ENCODE peak calls at places on chromosomes 2 and 18, in four cellular contexts. L is fibroblast of the conjunctiva, O is GM03348, H is non-pigmented ciliary epithelial cell. P is an unnamed sample.

GRCh38 chr2:32484907-32485306 is 128.1 kb downstream of the BIRC6 start:
- DNase-seq in H (peak), L (peak), O (peak), P (no peak)

GRCh38 chr2:152464853-152465470 is 130.0 kb downstream of the FMNL2 start:
- DNase-seq in H (no peak), L (no peak), O (no peak), P (no peak)

GRCh38 chr2:240021488-240022104 is 3.5 kb downstream of the NDUFA10 start:
- DNase-seq in L (peak), O (peak), H (no peak), P (no peak)

GRCh38 chr2:502831-503230 is 174.4 kb downstream of the TMEM18 start:
- DNase-seq in O (no peak), H (no peak), L (no peak), P (no peak)

GRCh38 chr2:96407919-96408550 is 72.5 kb downstream of the NCAPH start:
- DNase-seq in H (no peak), O (no peak), L (no peak), P (peak)

GRCh38 chr2:9336209-9336533 is 87.2 kb downstream of the ITGB1BP1 start:
- DNase-seq in O (no peak), L (peak), H (no peak), P (no peak)

GRCh38 chr18:2853173-2853925 is 6.5 kb downstream of the EMILIN2 start:
- DNase-seq in H (no peak), L (no peak), O (no peak), P (no peak)

GRCh38 chr2:31429759-31430438 is 15.4 kb upstream of the XDH start:
- DNase-seq in H (no peak), O (no peak), L (no peak), P (no peak)

GRCh38 chr2:17035010-17035409 is 369.4 kb upstream of the CYRIA start:
- DNase-seq in O (no peak), H (no peak), L (no peak), P (no peak)

GRCh38 chr2:26982102-26982742 is 11.8 kb downstream of the MAPRE3 start:
- DNase-seq in L (no peak), O (no peak), H (no peak), P (peak)

GRCh38 chr2:129273266-129274037 is 706.0 kb upstream of the RAB6C start:
- DNase-seq in O (no peak), L (no peak), H (no peak), P (no peak)

GRCh38 chr2:145158051-145158586 is 638.2 kb upstream of the ZEB2 start:
- DNase-seq in H (peak), L (peak), O (peak), P (peak)

GRCh38 chr2:113117594-113118262 is 9.7 kb upstream of the IL1RN start:
- DNase-seq in H (peak), O (peak), L (peak), P (peak)

GRCh38 chr2:234741976-234742375 is 209.8 kb upstream of the SH3BP4 start:
- DNase-seq in L (no peak), O (no peak), H (no peak), P (no peak)

GRCh38 chr18:11366410-11366809 is 217.0 kb upstream of the PIEZO2 start:
- DNase-seq in O (no peak), H (peak), L (no peak), P (no peak)

GRCh38 chr2:219350215-219350937 is 17.8 kb upstream of the RESP18 start:
- DNase-seq in H (no peak), O (peak), L (peak), P (no peak)

GRCh38 chr2:202583709-202584219 is 51.0 kb upstream of the FAM117B start:
- DNase-seq in O (no peak), L (no peak), H (no peak), P (no peak)

GRCh38 chr2:110834134-110834827 is 101.9 kb downstream of the ACOXL start:
- DNase-seq in O (no peak), L (no peak), H (no peak), P (no peak)

GRCh38 chr18:59837586-59837985 is 62.2 kb upstream of the PMAIP1 start:
- DNase-seq in L (peak), H (peak), O (peak), P (no peak)

GRCh38 chr2:10414591-10414990 is 33.5 kb downstream of the ODC1 start:
- DNase-seq in H (no peak), O (no peak), L (no peak), P (no peak)

GRCh38 chr2:237507478-237507877 is 20.4 kb downstream of the MLPH start:
- DNase-seq in L (no peak), O (no peak), H (no peak), P (no peak)

P was measured in ureter.